ENCODE peak calls at places on chromosomes 16 and 17, in six cellular contexts. U is cardiac septum; F is HFFc6; X is T-cell; I is mesothelial cell of epicardium; E is activated CD8-positive, alpha-beta T cell treated with anti-CD3 and anti-CD28 coated beads, Interleukin-2, amount 10 ng/mL, durations not matched to agents 7 days and 5 days. W is an unnamed sample.

GRCh38 chr16:1125471-1125870 is 27.4 kb upstream of the CACNA1H start:
- DNase-seq in U (no peak), F (peak), X (no peak), I (no peak), E (peak), W (no peak)

GRCh38 chr17:47286198-47286914 is 32.7 kb downstream of the ITGB3 start:
- DNase-seq in U (no peak), F (no peak), X (no peak), I (no peak), E (no peak), W (no peak)

GRCh38 chr17:74276561-74277009 is 2.6 kb downstream of the DNAI2 start:
- DNase-seq in U (no peak), F (no peak), X (no peak), I (no peak), E (no peak), W (no peak)

GRCh38 chr16:57305159-57305811 is 20.8 kb upstream of the PLLP start:
- DNase-seq in U (no peak), F (no peak), X (no peak), I (no peak), E (no peak), W (no peak)

GRCh38 chr16:53821957-53822625 is 118.1 kb downstream of the FTO start:
- DNase-seq in U (no peak), F (peak), X (no peak), I (no peak), E (no peak), W (peak)

GRCh38 chr17:38706625-38707298 is 1.7 kb downstream of the MLLT6 start:
- DNase-seq in U (no peak), F (no peak), X (peak), I (no peak), E (peak), W (no peak)

GRCh38 chr16:29744541-29745101 is 1.2 kb downstream of the C16orf54 start:
- DNase-seq in U (no peak), F (no peak), X (no peak), I (no peak), E (peak), W (no peak)

GRCh38 chr17:71405101-71405500 is 715.7 kb upstream of the SOX9 start:
- DNase-seq in U (no peak), F (no peak), X (no peak), I (no peak), E (no peak), W (no peak)

GRCh38 chr17:68762911-68763310 is 161.7 kb upstream of the FAM20A start:
- DNase-seq in U (no peak), F (no peak), X (no peak), I (no peak), E (no peak), W (no peak)

GRCh38 chr16:88444826-88445582 is 8.1 kb upstream of the ZFPM1 start:
- DNase-seq in U (no peak), F (no peak), X (no peak), I (no peak), E (no peak), W (no peak)

GRCh38 chr17:17546399-17547185 is 44.9 kb downstream of the PEMT start:
- DNase-seq in U (no peak), F (no peak), X (no peak), I (no peak), E (no peak), W (no peak)

W was measured in astrocyte of the cerebellum.